ENCODE peak calls at places on chromosomes 11 and 22, in six cellular contexts. H is A549, F is OCI-LY7, I is adrenal gland, J is A673, D is stomach. C is an unnamed sample.

GRCh38 chr22:48333323-48333763 is 1494.3 kb downstream of the BRD1 start:
- DNase-seq in H (no peak), F (no peak), I (no peak), J (no peak), D (no peak), C (no peak)

GRCh38 chr11:10909141-10909883 is 51.5 kb upstream of the ZBED5 start:
- DNase-seq in H (no peak), F (no peak), I (no peak), J (no peak), D (no peak), C (no peak)

GRCh38 chr11:71934213-71934612 is 5.4 kb downstream of the RNF121 start:
- DNase-seq in H (no peak), F (no peak), I (no peak), J (no peak), D (no peak), C (no peak)

GRCh38 chr11:95920460-95921105 is 3.3 kb downstream of the MTMR2 start:
- DNase-seq in H (no peak), F (no peak), I (no peak), J (no peak), D (no peak), C (peak)

GRCh38 chr11:39806652-39807051 is 1652.8 kb downstream of the LRRC4C start:
- DNase-seq in H (no peak), F (no peak), I (no peak), J (no peak), D (no peak), C (no peak)

GRCh38 chr22:28279888-28280287 is 360.8 kb upstream of the PITPNB start:
- DNase-seq in H (no peak), F (no peak), I (no peak), J (no peak), D (no peak), C (peak)

GRCh38 chr11:65300621-65301290 is 13.9 kb upstream of the CDC42EP2 start:
- DNase-seq in H (no peak), F (no peak), I (no peak), J (no peak), D (no peak), C (no peak)

GRCh38 chr22:41565403-41566054 is 4.7 kb downstream of the CSDC2 start:
- DNase-seq in H (peak), F (no peak), I (peak), J (peak), D (no peak), C (peak)

GRCh38 chr11:88363566-88364169 is 26.1 kb upstream of the CTSC start:
- DNase-seq in H (no peak), F (no peak), I (no peak), J (peak), D (no peak), C (no peak)

GRCh38 chr11:130180491-130180890 is 20.9 kb downstream of the ST14 start:
- DNase-seq in H (no peak), F (peak), I (peak), J (no peak), D (no peak), C (peak)

GRCh38 chr11:129373489-129373953 is 2.1 kb upstream of the BARX2 start:
- DNase-seq in H (no peak), F (no peak), I (no peak), J (no peak), D (no peak), C (peak)

GRCh38 chr11:69218271-69218682 is 62.5 kb downstream of the SMIM38 start:
- DNase-seq in H (no peak), F (no peak), I (no peak), J (peak), D (no peak), C (no peak)

GRCh38 chr22:37215890-37216289 is 3.6 kb upstream of the SSTR3 start:
- DNase-seq in H (no peak), F (no peak), I (no peak), J (no peak), D (no peak), C (no peak)

GRCh38 chr11:97956904-97957303 is 1063.8 kb upstream of the CNTN5 start:
- DNase-seq in H (no peak), F (no peak), I (no peak), J (no peak), D (no peak), C (no peak)

GRCh38 chr22:39556970-39557811 is 13.4 kb upstream of the CACNA1I start:
- DNase-seq in H (peak), F (no peak), I (peak), J (peak), D (no peak), C (peak)

GRCh38 chr11:132911186-132911585 is 621.1 kb downstream of the OPCML start:
- DNase-seq in H (peak), F (no peak), I (peak), J (peak), D (no peak), C (peak)

GRCh38 chr22:19753996-19754700 is 6.4 kb upstream of the TBX1 start:
- DNase-seq in H (no peak), F (no peak), I (no peak), J (no peak), D (no peak), C (no peak)

GRCh38 chr22:45092644-45093043 is 71.1 kb upstream of the NUP50 start:
- DNase-seq in H (no peak), F (no peak), I (no peak), J (no peak), D (no peak), C (no peak)

GRCh38 chr11:63985812-63986155 is 454 bp upstream of the OTUB1 start:
- DNase-seq in H (no peak), F (peak), I (no peak), J (no peak), D (no peak), C (peak)

GRCh38 chr11:111917788-111918187 is 925 bp upstream of the C11orf52 start:
- DNase-seq in H (no peak), F (no peak), I (no peak), J (no peak), D (no peak), C (no peak)

GRCh38 chr11:94657629-94658028 is 90.5 kb downstream of the PIWIL4 start:
- DNase-seq in H (no peak), F (no peak), I (no peak), J (no peak), D (no peak), C (no peak)

GRCh38 chr22:45617948-45618347 is 53.7 kb upstream of the ATXN10 start:
- DNase-seq in H (no peak), F (no peak), I (no peak), J (no peak), D (no peak), C (no peak)

GRCh38 chr11:77377734-77378133 is 76.2 kb upstream of the GDPD4 start:
- DNase-seq in H (no peak), F (no peak), I (no peak), J (peak), D (no peak), C (no peak)

GRCh38 chr11:78168539-78169477 is 19.6 kb downstream of the KCTD21 start:
- DNase-seq in H (no peak), F (no peak), I (peak), J (no peak), D (peak), C (peak)

GRCh38 chr11:63613517-63614135 is 607 bp downstream of the PLAAT3 start:
- DNase-seq in H (peak), F (no peak), I (peak), J (peak), D (peak), C (no peak)

GRCh38 chr11:71996946-71997345 is 1.8 kb upstream of the IL18BP start:
- DNase-seq in H (no peak), F (no peak), I (no peak), J (no peak), D (no peak), C (no peak)

GRCh38 chr11:72758690-72759389 is 6.6 kb upstream of the ARAP1 start:
- DNase-seq in H (no peak), F (no peak), I (peak), J (peak), D (no peak), C (peak)

GRCh38 chr11:70601861-70602575 is 203.7 kb downstream of the CTTN start:
- DNase-seq in H (no peak), F (no peak), I (no peak), J (no peak), D (no peak), C (no peak)

GRCh38 chr11:95485115-95485900 is 254.3 kb upstream of the SESN3 start:
- DNase-seq in H (no peak), F (no peak), I (no peak), J (no peak), D (no peak), C (peak)

GRCh38 chr11:94049351-94049750 is 28.2 kb downstream of the HEPHL1 start:
- DNase-seq in H (no peak), F (no peak), I (no peak), J (no peak), D (no peak), C (no peak)

GRCh38 chr11:78025378-78025777 is 2.3 kb upstream of the KCTD14 start:
- DNase-seq in H (no peak), F (no peak), I (no peak), J (no peak), D (no peak), C (no peak)

GRCh38 chr11:124172076-124172475 is 11.1 kb upstream of the OR10D3 start:
- DNase-seq in H (no peak), F (no peak), I (no peak), J (peak), D (no peak), C (no peak)
- TF ChIP-seq CTCF in H (no peak), F (no peak), I (no peak), J (no peak), D (no peak), C (no peak)

DNA sequence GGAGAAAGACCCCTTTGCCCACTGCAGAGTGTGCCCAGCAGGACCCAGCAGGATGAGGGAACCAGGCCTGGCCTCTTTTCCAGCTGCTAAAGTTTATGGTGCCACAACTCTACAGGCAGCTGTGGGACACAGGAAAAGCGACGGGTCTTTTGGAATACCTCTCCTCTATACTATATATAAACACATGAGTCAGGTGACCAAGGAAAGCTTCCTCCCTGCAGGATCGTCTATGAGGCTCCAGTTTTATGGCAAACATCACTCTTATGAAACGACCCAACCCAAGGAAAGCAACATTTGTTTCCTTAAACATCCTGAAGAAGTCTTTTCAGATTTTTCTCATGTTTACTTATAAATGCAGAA is 102.8 kb upstream of the AKIP1 start:
- DNase-seq in H (no peak), F (no peak), I (no peak), J (no peak), D (no peak), C (peak)
- H3K4me3 ChIP-seq in H (no peak), F (no peak), I (no peak), J (no peak), D (peak), C (peak)

GRCh38 chr11:119377961-119378667 is 3.4 kb downstream of the USP2 start:
- DNase-seq in H (no peak), F (peak), I (no peak), J (no peak), D (no peak), C (no peak)
- TF ChIP-seq CTCF in H (no peak), F (no peak), I (no peak), J (no peak), D (no peak), C (no peak)

GRCh38 chr11:1927151-1928037 is 7.9 kb downstream of the TNNT3 start:
- DNase-seq in H (no peak), F (no peak), I (peak), J (no peak), D (no peak), C (no peak)
- H3K4me3 ChIP-seq in H (no peak), F (no peak), I (no peak), J (no peak), D (no peak), C (no peak)

GRCh38 chr11:17827006-17827405 is 92.4 kb downstream of the KCNC1 start:
- DNase-seq in H (peak), F (no peak), I (no peak), J (no peak), D (no peak), C (no peak)
- TF ChIP-seq CTCF in H (peak), F (peak), I (no peak), J (peak), D (no peak), C (no peak)

GRCh38 chr22:17569971-17570511 is 6.7 kb downstream of the SLC25A18 start:
- DNase-seq in H (no peak), F (no peak), I (peak), J (peak), D (no peak), C (no peak)
- H3K4me3 ChIP-seq in H (no peak), F (no peak), I (no peak), J (no peak), D (no peak), C (no peak)

GRCh38 chr11:62439785-62440602 is 21.2 kb downstream of the SCGB1A1 start:
- DNase-seq in H (no peak), F (no peak), I (no peak), J (no peak), D (no peak), C (peak)
- TF ChIP-seq CTCF in H (no peak), F (no peak), I (no peak), J (no peak), D (no peak), C (no peak)

GRCh38 chr11:1843098-1843473 is 4.3 kb downstream of the TNNI2 start:
- DNase-seq in H (no peak), F (no peak), I (peak), J (no peak), D (no peak), C (no peak)
- H3K4me3 ChIP-seq in H (no peak), F (no peak), I (no peak), J (no peak), D (no peak), C (no peak)

DNA sequence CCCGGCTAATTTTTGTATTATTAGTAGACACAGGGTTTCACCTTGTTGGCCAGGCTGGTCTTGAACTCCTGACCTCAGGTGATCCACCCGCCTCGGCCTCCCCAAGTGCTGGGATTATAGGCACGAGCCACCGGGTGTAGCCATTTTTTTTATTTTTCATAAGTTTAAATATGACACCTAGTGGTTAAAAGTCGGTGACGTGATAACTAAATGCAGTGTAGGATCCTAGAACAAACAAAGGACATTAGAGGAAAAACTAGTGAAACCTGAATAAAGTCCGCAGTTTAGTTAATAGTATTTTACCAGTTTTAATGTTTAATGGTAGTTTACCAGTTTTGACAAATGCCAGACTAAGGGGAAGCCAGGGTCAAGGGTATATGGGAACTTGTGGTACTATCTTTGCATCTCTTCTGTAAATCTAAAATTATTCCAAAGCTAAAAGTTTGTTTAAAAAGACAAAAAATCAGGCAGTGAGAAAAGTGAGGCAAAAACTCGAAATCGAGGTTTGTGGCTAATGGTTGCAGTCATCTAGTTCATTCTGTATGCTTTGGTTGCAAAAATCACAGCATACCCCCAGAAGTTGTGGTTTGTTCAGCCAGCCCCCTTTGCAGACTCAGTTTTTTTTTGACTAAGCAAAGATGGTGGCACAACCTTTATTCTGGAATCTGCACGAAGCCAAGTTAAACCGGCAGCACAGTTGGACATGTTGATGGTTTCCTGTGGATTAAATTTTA is 29.6 kb downstream of the TOM1 start:
- DNase-seq in H (no peak), F (no peak), I (no peak), J (no peak), D (no peak), C (no peak)
- TF ChIP-seq CTCF in H (no peak), F (peak), I (no peak), J (peak), D (no peak), C (no peak)

GRCh38 chr11:118223576-118223975 is 1.2 kb downstream of the JAML start:
- DNase-seq in H (no peak), F (no peak), I (no peak), J (no peak), D (no peak), C (no peak)
- H3K4me3 ChIP-seq in H (no peak), F (no peak), I (no peak), J (no peak), D (peak), C (no peak)

C was measured in foreskin fibroblast.